ENCODE peak calls at places on chromosome 1, in four cellular contexts. One of them, this sample, is unnamed.

GRCh38 chr1:209430107-209430506 is 153.4 kb upstream of the CAMK1G start:
- DNase-seq in H1: no peak
- DNase-seq in HepG2: no peak
- DNase-seq in K562: no peak
- DNase-seq in this sample: no peak

GRCh38 chr1:161388639-161389038 is 21.0 kb upstream of the CFAP126 start:
- DNase-seq in H1: no peak
- DNase-seq in HepG2: no peak
- DNase-seq in K562: no peak
- DNase-seq in this sample: no peak

GRCh38 chr1:52127181-52128175 is 14.4 kb upstream of the ZFYVE9 start:
- DNase-seq in H1: no peak
- DNase-seq in HepG2: peak; percentile 62
- DNase-seq in K562: no peak
- DNase-seq in this sample: peak; percentile 37

GRCh38 chr1:93328809-93329477 is 16.8 kb upstream of the DR1 start:
- DNase-seq in H1: no peak
- DNase-seq in HepG2: no peak
- DNase-seq in K562: no peak
- DNase-seq in this sample: no peak

GRCh38 chr1:119725626-119726025 is 13.9 kb downstream of the PHGDH start:
- DNase-seq in H1: no peak
- DNase-seq in HepG2: no peak
- DNase-seq in K562: no peak
- DNase-seq in this sample: no peak

GRCh38 chr1:224245188-224245587 is 62.1 kb downstream of the DEGS1 start:
- DNase-seq in H1: no peak
- DNase-seq in HepG2: peak; percentile 5
- DNase-seq in K562: no peak
- DNase-seq in this sample: peak; percentile 19

GRCh38 chr1:7478797-7479499 is 292.1 kb upstream of the VAMP3 start:
- DNase-seq in H1: no peak
- DNase-seq in HepG2: no peak
- DNase-seq in K562: no peak
- DNase-seq in this sample: peak; percentile 32

GRCh38 chr1:11979453-11979817 is 809 bp upstream of the MFN2 start:
- DNase-seq in H1: no peak
- DNase-seq in HepG2: no peak
- DNase-seq in K562: no peak
- DNase-seq in this sample: no peak

GRCh38 chr1:37705399-37705798 is 13.1 kb downstream of the CDCA8 start:
- DNase-seq in H1: no peak
- DNase-seq in HepG2: no peak
- DNase-seq in K562: no peak
- DNase-seq in this sample: no peak

GRCh38 chr1:31239653-31240241 is at the start of gene NKAIN1:
- DNase-seq in H1: peak; percentile 19
- DNase-seq in HepG2: no peak
- DNase-seq in K562: peak; percentile 43
- DNase-seq in this sample: no peak

GRCh38 chr1:10632691-10633090 is 157.9 kb downstream of the PEX14 start:
- DNase-seq in H1: no peak
- DNase-seq in HepG2: no peak
- DNase-seq in K562: no peak
- DNase-seq in this sample: no peak
- TF ChIP-seq MAX in H1: no peak
- TF ChIP-seq MAX in HepG2: no peak
- TF ChIP-seq MAX in K562: no peak
- TF ChIP-seq MAX in this sample: no peak

DNA sequence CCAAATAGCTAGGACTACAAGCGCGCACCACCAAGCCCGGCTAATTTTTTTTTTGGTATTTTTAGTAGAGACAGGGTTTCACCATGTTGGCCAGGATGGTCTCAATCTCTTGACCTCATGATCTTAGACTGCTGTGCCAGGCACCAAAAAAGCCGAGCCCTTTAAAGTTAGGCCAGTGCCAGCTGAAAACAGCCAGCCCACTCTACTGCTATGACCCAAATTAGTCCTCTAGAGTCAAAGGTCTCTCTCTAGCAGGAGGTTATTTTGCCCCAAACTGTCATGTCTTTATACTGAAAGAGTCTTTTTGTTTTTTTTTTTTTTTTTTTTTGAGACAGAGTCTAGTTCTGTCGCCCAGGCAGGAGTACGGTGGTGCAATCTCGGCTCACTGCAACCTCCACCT is 9.7 kb upstream of the HHIPL2 start:
- DNase-seq in H1: no peak
- DNase-seq in HepG2: no peak
- DNase-seq in K562: no peak
- DNase-seq in this sample: no peak
- TF ChIP-seq JUN in H1: no peak
- TF ChIP-seq JUN in HepG2: no peak
- TF ChIP-seq JUN in K562: no peak
- TF ChIP-seq JUN in this sample: no peak

GRCh38 chr1:154386643-154387352 is 18.3 kb upstream of the IL6R start:
- DNase-seq in H1: no peak
- DNase-seq in HepG2: peak; percentile 77
- DNase-seq in K562: peak; percentile 67
- DNase-seq in this sample: no peak

GRCh38 chr1:154379301-154379700 is 25.8 kb upstream of the IL6R start:
- DNase-seq in H1: no peak
- DNase-seq in HepG2: no peak
- DNase-seq in K562: no peak
- DNase-seq in this sample: no peak

DNA sequence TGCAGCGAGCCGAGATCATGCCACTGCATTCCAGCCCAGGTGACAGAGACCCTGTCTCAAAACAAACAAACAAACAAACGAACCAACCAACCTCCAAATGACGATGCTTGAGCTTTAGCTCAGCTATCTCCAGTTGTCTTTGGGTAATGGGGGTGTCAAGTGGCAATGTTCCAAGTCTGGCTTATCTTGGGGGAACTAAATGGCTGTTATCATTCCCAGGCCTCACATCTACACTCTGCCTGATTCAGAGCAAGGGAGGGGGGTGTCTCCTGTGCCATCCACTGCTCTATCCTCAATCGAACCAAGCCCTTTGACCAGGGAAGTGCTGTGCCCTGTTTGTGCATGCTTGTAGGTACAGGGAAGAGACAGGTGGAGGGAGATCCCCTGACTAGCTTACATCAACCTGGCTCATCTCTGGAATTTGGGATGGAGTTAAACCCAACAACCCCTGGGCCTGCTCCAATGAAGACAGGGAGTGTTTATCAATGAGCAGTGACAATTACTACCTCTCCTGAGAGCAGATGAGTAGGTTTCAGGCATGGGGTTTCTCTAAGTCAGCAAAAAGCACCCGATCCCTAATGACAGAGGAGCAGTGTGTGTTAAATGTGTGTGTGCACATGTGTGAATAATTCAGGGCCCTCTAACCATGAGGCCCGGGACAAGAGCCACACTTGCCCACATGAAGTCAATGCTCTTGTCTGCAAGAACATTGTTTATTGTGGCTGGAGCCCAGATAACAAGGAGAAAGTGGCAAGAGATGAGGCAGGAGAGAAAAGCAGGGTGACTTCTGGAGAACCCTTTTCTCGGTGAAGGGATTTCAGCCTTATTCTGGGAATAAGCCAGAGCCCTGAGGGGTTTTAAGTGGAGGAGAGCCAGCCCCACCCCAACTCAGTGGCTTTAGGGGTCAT is 20.2 kb upstream of the IL6R start:
- DNase-seq in H1: no peak
- DNase-seq in HepG2: no peak
- DNase-seq in K562: peak; percentile 49
- DNase-seq in this sample: no peak
- TF ChIP-seq KDM1A in H1: no peak
- TF ChIP-seq KDM1A in HepG2: no peak
- TF ChIP-seq KDM1A in K562: no peak
- TF ChIP-seq KDM1A in this sample: no peak

GRCh38 chr1:235006132-235006721 is 122.4 kb downstream of the TOMM20 start:
- DNase-seq in H1: no peak
- DNase-seq in HepG2: no peak
- DNase-seq in K562: no peak
- DNase-seq in this sample: no peak
- TF ChIP-seq MAX in H1: no peak
- TF ChIP-seq MAX in HepG2: no peak
- TF ChIP-seq MAX in K562: no peak
- TF ChIP-seq MAX in this sample: no peak

GRCh38 chr1:194829492-194829891 is 1643.1 kb upstream of the B3GALT2 start:
- DNase-seq in H1: no peak
- DNase-seq in HepG2: no peak
- DNase-seq in K562: no peak
- DNase-seq in this sample: no peak
- TF ChIP-seq JUN in H1: no peak
- TF ChIP-seq JUN in HepG2: no peak
- TF ChIP-seq JUN in K562: no peak
- TF ChIP-seq JUN in this sample: no peak

This sample was measured in A549.